ENCODE peak calls at places on chromosomes 16 and 17, in ten cellular contexts. C, P, W, B, J, V, S, E, F and Q are unnamed samples.

GRCh38 chr17:82611140-82612058 is 36.8 kb downstream of the WDR45B start:
- DNase-seq in C (peak; percentile 84), P (no peak), W (no peak), B (no peak), J (no peak), V (no peak), S (peak; percentile 60), E (no peak), F (no peak), Q (no peak)

GRCh38 chr16:3173892-3174617 is 13.9 kb upstream of the OR1F1 start:
- DNase-seq in C (peak; percentile 87), P (no peak), W (peak; percentile 81), B (peak; percentile 71), J (no peak), V (no peak), S (no peak), E (no peak), F (no peak), Q (no peak)

GRCh38 chr17:17988427-17988945 is 15.8 kb downstream of the DRC3 start:
- DNase-seq in C (no peak), P (no peak), W (no peak), B (no peak), J (no peak), V (no peak), S (no peak), E (no peak), F (no peak), Q (no peak)

GRCh38 chr16:57371494-57372371 is 557 bp upstream of the CX3CL1 start:
- DNase-seq in C (no peak), P (no peak), W (peak; percentile 35), B (no peak), J (no peak), V (peak; percentile 55), S (no peak), E (peak; percentile 59), F (no peak), Q (no peak)

GRCh38 chr16:54245788-54246453 is 40.7 kb downstream of the IRX3 start:
- DNase-seq in C (no peak), P (no peak), W (no peak), B (no peak), J (no peak), V (no peak), S (no peak), E (no peak), F (no peak), Q (no peak)

GRCh38 chr17:18185391-18185790 is 1.8 kb downstream of the ALKBH5 start:
- DNase-seq in C (no peak), P (peak; percentile 22), W (peak; percentile 86), B (no peak), J (no peak), V (no peak), S (peak; percentile 43), E (no peak), F (no peak), Q (no peak)

GRCh38 chr17:77214743-77215142 is 74.0 kb downstream of the SEC14L1 start:
- DNase-seq in C (peak; percentile 49), P (peak; percentile 26), W (peak; percentile 77), B (no peak), J (peak; percentile 11), V (peak; percentile 51), S (peak; percentile 31), E (no peak), F (no peak), Q (peak; percentile 40)

GRCh38 chr16:3909791-3910583 is 29.5 kb upstream of the CREBBP start:
- DNase-seq in C (no peak), P (no peak), W (no peak), B (no peak), J (no peak), V (no peak), S (no peak), E (no peak), F (no peak), Q (no peak)

GRCh38 chr16:22816475-22816874 is 2.5 kb downstream of the HS3ST2 start:
- DNase-seq in C (no peak), P (no peak), W (no peak), B (no peak), J (no peak), V (no peak), S (no peak), E (peak; percentile 22), F (no peak), Q (no peak)

GRCh38 chr17:78356163-78356713 is 3.6 kb downstream of the SOCS3 start:
- DNase-seq in C (peak; percentile 75), P (peak; percentile 90), W (peak; percentile 96), B (peak; percentile 82), J (peak; percentile 97), V (peak; percentile 45), S (peak; percentile 98), E (no peak), F (no peak), Q (no peak)

GRCh38 chr17:419073-419735 is 66.6 kb upstream of the RPH3AL start:
- DNase-seq in C (no peak), P (no peak), W (no peak), B (no peak), J (no peak), V (no peak), S (no peak), E (no peak), F (no peak), Q (no peak)

GRCh38 chr17:73304438-73304837 is 7.4 kb downstream of the CDC42EP4 start:
- DNase-seq in C (peak; percentile 55), P (no peak), W (no peak), B (no peak), J (no peak), V (no peak), S (no peak), E (no peak), F (no peak), Q (no peak)
- H3K4me3 ChIP-seq in C (no peak overlapping the region), P (no peak overlapping the region), W (peak overlapping the region; percentile 69), B (no peak overlapping the region), J (no peak overlapping the region), V (no peak overlapping the region), S (no peak overlapping the region), E (peak overlapping the region; percentile 67), F (peak overlapping the region; percentile 40), Q (no peak overlapping the region)

DNA sequence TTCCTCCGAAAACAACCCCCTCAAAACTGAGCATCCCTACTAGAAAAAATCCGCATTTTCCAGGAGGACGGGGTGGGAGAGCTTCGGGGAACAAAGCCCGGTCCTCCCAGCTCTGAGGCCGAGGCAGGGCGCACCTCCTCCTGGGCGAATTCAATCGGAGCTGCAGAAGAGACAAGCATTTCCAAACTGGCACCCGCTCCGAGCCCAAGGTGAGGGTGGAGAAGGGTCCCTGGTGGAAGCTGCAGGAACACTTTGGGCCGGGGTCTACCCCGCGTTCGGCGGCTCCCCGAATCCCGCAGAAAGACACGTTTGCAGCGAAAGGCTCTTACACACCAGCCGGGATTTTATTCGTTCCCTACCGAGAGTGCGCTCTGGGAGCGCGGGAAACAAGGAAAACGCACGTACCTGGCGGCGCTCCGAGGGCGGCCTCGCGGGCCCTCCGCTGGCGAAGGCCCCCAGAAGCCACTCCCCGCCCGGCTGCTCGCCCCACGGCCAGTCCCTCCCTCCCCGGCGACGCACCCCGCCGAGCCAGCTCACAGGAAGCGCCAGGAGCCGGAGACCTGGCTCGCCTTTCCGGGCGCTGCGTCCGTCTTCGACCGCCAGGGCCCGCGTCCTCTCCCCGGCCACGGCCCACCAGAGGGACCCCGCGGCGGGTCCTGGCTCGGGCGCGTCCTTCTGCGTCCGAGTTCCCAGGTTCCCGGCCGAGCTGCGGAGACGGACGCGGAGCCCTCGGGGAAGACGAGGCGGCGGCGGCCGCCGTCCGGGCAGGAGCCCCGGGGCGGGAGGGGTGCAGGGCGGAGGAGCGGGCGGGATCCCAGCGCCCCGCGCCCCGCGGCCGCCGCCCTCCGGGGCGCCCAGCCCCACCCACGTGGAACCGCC is 49.8 kb upstream of the BAHCC1 start:
- DNase-seq in C (peak; percentile 90), P (peak; percentile 93), W (peak; percentile 99), B (peak; percentile 89), J (peak; percentile 78), V (peak; percentile 83), S (peak; percentile 87), E (peak; percentile 53), F (peak; percentile 97), Q (peak; percentile 74)
- TF ChIP-seq CTCF in C (peak; percentile 41), P (peak; percentile 40), W (peak; percentile 13), B (no peak), J (peak; percentile 41), V (no peak), S (peak; percentile 54), E (peak; percentile 50), F (no peak), Q (no peak)

DNA sequence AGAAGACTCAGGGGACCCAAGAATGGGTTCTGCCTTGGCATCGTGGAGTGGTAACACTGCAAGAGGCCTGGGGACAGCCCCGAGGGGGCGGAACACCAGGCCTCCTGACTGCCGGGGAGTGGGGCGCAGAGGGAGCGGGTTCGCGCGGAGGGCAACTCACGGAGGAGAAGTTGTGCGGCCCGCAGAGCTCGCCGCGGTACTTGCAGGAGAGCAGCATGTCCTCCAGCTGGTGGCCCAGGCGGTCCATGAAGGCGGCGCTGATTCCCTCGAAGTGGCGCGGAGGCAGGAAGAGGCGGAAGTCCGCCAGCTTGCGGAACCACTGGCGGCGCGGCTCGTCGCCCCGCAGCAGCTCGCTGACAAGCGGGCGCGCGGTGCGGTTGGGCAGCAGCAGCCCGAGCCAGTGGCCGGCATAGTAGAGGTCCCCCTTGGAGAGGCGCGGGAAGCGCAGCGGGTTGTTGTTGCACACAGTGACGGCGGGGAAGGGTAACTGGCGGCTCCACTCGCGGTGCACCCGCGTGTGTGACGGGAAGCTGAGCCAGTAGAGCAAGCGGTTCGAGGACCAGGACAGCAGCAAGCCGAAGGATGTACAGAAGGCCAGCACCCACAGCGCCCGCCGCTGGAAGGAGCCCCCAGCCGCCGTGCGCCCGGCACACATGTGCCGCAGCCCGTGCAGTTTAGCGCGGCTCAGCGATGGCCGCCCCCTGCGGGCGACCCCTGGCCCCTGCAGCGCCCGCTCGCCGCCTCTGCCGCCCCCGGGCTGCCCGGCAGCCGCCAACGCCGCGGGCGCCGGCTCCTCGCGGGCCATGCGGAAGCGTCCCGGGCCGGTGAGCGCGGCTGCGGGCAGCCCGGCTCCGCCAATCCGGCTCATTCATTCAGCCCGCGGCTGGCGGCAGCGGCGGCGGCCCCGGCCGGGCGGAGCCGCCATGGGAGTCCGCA is 1.6 kb downstream of the ASIC2 start:
- DNase-seq in C (no peak), P (peak; percentile 24), W (no peak), B (peak; percentile 27), J (no peak), V (peak; percentile 38), S (peak; percentile 31), E (no peak), F (no peak), Q (no peak)
- H3K4me3 ChIP-seq in C (no peak overlapping the region), P (no peak overlapping the region), W (no peak overlapping the region), B (no peak overlapping the region), J (peak overlapping the region; percentile 5), V (peak overlapping the region; percentile 26), S (peak overlapping the region; percentile 52), E (peak overlapping the region; percentile 66), F (peak overlapping the region; percentile 35), Q (no peak overlapping the region)

GRCh38 chr16:48676836-48677235 is 66.9 kb upstream of the N4BP1 start:
- DNase-seq in C (no peak), P (no peak), W (no peak), B (no peak), J (no peak), V (no peak), S (peak; percentile 50), E (no peak), F (no peak), Q (no peak)

GRCh38 chr16:48684148-48684547 is 74.2 kb upstream of the N4BP1 start:
- DNase-seq in C (no peak), P (no peak), W (no peak), B (no peak), J (no peak), V (no peak), S (no peak), E (no peak), F (no peak), Q (no peak)

GRCh38 chr16:48682971-48683370 is 73.0 kb upstream of the N4BP1 start:
- DNase-seq in C (no peak), P (no peak), W (no peak), B (no peak), J (no peak), V (no peak), S (no peak), E (no peak), F (no peak), Q (no peak)

GRCh38 chr16:48681520-48681919 is 71.5 kb upstream of the N4BP1 start:
- DNase-seq in C (peak; percentile 1), P (no peak), W (no peak), B (no peak), J (no peak), V (no peak), S (no peak), E (no peak), F (no peak), Q (no peak)
- TF ChIP-seq CTCF in C (peak; percentile 20), P (no peak), W (no peak), B (no peak), J (no peak), V (no peak), S (no peak), E (no peak), F (no peak), Q (no peak)